ENCODE peak calls at places on chromosomes 13 and 19, in ten cellular contexts. One of them, this sample, is unnamed.

GRCh38 chr13:50732712-50733111 is 110.8 kb downstream of the DLEU7 start:
- DNase-seq in endothelial cell of umbilical vein: peak; percentile 18
- DNase-seq in OCI-LY7: no peak
- DNase-seq in IMR-90: peak; percentile 19
- DNase-seq in GM23338: no peak
- DNase-seq in GM23248: peak; percentile 89
- DNase-seq in K562: no peak
- DNase-seq in fibroblast of lung: peak; percentile 29
- DNase-seq in astrocyte: no peak
- DNase-seq in HCT116: no peak
- DNase-seq in this sample: peak; percentile 50

GRCh38 chr19:3798137-3798536 is 12.0 kb upstream of the MATK start:
- DNase-seq in endothelial cell of umbilical vein: no peak
- DNase-seq in OCI-LY7: no peak
- DNase-seq in IMR-90: no peak
- DNase-seq in GM23338: no peak
- DNase-seq in GM23248: no peak
- DNase-seq in K562: no peak
- DNase-seq in fibroblast of lung: no peak
- DNase-seq in astrocyte: no peak
- DNase-seq in HCT116: no peak
- DNase-seq in this sample: no peak

GRCh38 chr19:47494729-47495128 is 10.7 kb upstream of the KPTN start:
- DNase-seq in endothelial cell of umbilical vein: no peak
- DNase-seq in OCI-LY7: no peak
- DNase-seq in IMR-90: no peak
- DNase-seq in GM23338: no peak
- DNase-seq in GM23248: no peak
- DNase-seq in K562: no peak
- DNase-seq in fibroblast of lung: no peak
- DNase-seq in astrocyte: no peak
- DNase-seq in HCT116: no peak
- DNase-seq in this sample: no peak

GRCh38 chr13:83221813-83222241 is 660.4 kb downstream of the SLITRK1 start:
- DNase-seq in endothelial cell of umbilical vein: no peak
- DNase-seq in OCI-LY7: no peak
- DNase-seq in IMR-90: peak; percentile 86
- DNase-seq in GM23338: no peak
- DNase-seq in GM23248: peak; percentile 88
- DNase-seq in K562: no peak
- DNase-seq in fibroblast of lung: peak; percentile 91
- DNase-seq in astrocyte: peak; percentile 92
- DNase-seq in HCT116: no peak
- DNase-seq in this sample: no peak

GRCh38 chr13:27053902-27054595 is 117.6 kb downstream of the USP12 start:
- DNase-seq in endothelial cell of umbilical vein: peak; percentile 18
- DNase-seq in OCI-LY7: no peak
- DNase-seq in IMR-90: peak; percentile 88
- DNase-seq in GM23338: no peak
- DNase-seq in GM23248: peak; percentile 94
- DNase-seq in K562: no peak
- DNase-seq in fibroblast of lung: peak; percentile 90
- DNase-seq in astrocyte: peak; percentile 86
- DNase-seq in HCT116: peak; percentile 41
- DNase-seq in this sample: peak; percentile 70

GRCh38 chr19:368624-369020 is 24.0 kb upstream of the MIER2 start:
- DNase-seq in endothelial cell of umbilical vein: no peak
- DNase-seq in OCI-LY7: no peak
- DNase-seq in IMR-90: no peak
- DNase-seq in GM23338: no peak
- DNase-seq in GM23248: no peak
- DNase-seq in K562: no peak
- DNase-seq in fibroblast of lung: no peak
- DNase-seq in astrocyte: no peak
- DNase-seq in HCT116: no peak
- DNase-seq in this sample: no peak

GRCh38 chr13:22648325-22648758 is 532.4 kb upstream of the SGCG start:
- DNase-seq in endothelial cell of umbilical vein: no peak
- DNase-seq in OCI-LY7: no peak
- DNase-seq in IMR-90: no peak
- DNase-seq in GM23338: peak; percentile 43
- DNase-seq in GM23248: no peak
- DNase-seq in K562: no peak
- DNase-seq in fibroblast of lung: no peak
- DNase-seq in astrocyte: no peak
- DNase-seq in HCT116: no peak
- DNase-seq in this sample: no peak

GRCh38 chr19:52741951-52742485 is 7.2 kb upstream of the ZNF611 start:
- DNase-seq in endothelial cell of umbilical vein: no peak
- DNase-seq in OCI-LY7: no peak
- DNase-seq in IMR-90: no peak
- DNase-seq in GM23338: no peak
- DNase-seq in GM23248: no peak
- DNase-seq in K562: no peak
- DNase-seq in fibroblast of lung: no peak
- DNase-seq in astrocyte: no peak
- DNase-seq in HCT116: no peak
- DNase-seq in this sample: no peak

GRCh38 chr13:40588101-40588500 is 78.3 kb downstream of the FOXO1 start:
- DNase-seq in endothelial cell of umbilical vein: no peak
- DNase-seq in OCI-LY7: no peak
- DNase-seq in IMR-90: no peak
- DNase-seq in GM23338: no peak
- DNase-seq in GM23248: no peak
- DNase-seq in K562: no peak
- DNase-seq in fibroblast of lung: no peak
- DNase-seq in astrocyte: no peak
- DNase-seq in HCT116: no peak
- DNase-seq in this sample: no peak

GRCh38 chr13:21048901-21049655 is 12.3 kb downstream of the LATS2 start:
- DNase-seq in endothelial cell of umbilical vein: no peak
- DNase-seq in OCI-LY7: no peak
- DNase-seq in IMR-90: no peak
- DNase-seq in GM23338: peak; percentile 85
- DNase-seq in GM23248: no peak
- DNase-seq in K562: no peak
- DNase-seq in fibroblast of lung: no peak
- DNase-seq in astrocyte: no peak
- DNase-seq in HCT116: no peak
- DNase-seq in this sample: no peak

GRCh38 chr19:41276231-41276630 is 12.1 kb downstream of the HNRNPUL1 start:
- DNase-seq in endothelial cell of umbilical vein: no peak
- DNase-seq in OCI-LY7: no peak
- DNase-seq in IMR-90: peak; percentile 35
- DNase-seq in GM23338: no peak
- DNase-seq in GM23248: peak; percentile 20
- DNase-seq in K562: no peak
- DNase-seq in fibroblast of lung: no peak
- DNase-seq in astrocyte: no peak
- DNase-seq in HCT116: no peak
- DNase-seq in this sample: no peak

GRCh38 chr13:46339035-46339666 is 47.9 kb downstream of the RUBCNL start:
- DNase-seq in endothelial cell of umbilical vein: no peak
- DNase-seq in OCI-LY7: no peak
- DNase-seq in IMR-90: peak; percentile 12
- DNase-seq in GM23338: no peak
- DNase-seq in GM23248: peak; percentile 68
- DNase-seq in K562: no peak
- DNase-seq in fibroblast of lung: peak; percentile 91
- DNase-seq in astrocyte: peak; percentile 87
- DNase-seq in HCT116: no peak
- DNase-seq in this sample: no peak

DNA sequence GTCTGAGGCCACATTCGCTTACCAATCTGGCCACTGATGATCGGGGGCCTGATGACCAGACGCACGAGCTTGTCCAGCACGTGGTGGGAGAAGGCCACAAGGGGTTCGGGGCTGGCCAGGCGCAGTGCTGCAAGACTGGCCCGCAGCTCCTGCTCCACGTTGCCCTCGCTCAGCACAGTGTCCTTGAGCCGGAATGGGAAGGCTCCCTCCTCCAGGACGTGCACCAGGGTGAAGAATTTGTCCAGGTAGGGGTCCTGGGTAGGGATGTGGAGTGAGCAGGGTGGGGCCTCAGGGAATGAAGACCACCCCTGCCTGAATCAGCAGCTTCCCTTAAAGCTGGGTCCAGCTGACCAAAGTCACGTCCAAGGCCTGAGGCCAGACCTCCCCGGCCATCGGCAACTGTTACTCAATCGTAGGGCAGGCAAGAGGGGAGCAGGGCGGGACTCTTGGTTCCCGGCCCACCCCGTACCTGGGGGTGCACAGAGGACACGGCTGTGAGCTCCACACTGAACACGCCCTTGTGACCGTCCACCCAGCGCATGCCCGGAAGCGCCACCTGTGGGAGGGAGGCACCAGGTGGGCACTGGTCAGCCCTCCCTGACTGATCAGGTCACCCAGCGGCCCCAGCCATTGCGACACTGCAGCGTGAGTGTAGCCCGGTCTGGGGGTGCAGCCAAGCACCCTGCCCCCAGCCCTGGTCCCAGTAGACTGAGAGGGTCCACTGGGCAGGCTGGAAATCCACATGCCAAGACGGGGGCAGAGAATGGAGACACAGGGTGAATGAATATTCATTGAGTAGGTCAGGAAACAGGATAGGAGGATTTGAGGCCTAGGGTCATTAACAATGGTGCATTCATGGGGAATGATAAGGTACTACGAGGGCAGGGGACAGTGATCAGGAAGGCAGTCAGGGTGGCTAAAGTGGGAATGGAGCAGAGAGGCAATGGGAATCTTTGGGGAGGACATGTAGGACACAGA is 2.8 kb upstream of the ANGPTL8 start:
- DNase-seq in endothelial cell of umbilical vein: no peak
- DNase-seq in OCI-LY7: no peak
- DNase-seq in IMR-90: no peak
- DNase-seq in GM23338: no peak
- DNase-seq in GM23248: no peak
- DNase-seq in K562: no peak
- DNase-seq in fibroblast of lung: no peak
- DNase-seq in astrocyte: no peak
- DNase-seq in HCT116: no peak
- DNase-seq in this sample: no peak
- H3K36me3 ChIP-seq in endothelial cell of umbilical vein: peaks cover 59% of the 10 kb centered on the region
- H3K36me3 ChIP-seq in OCI-LY7: peaks cover 12% of the 10 kb centered on the region
- H3K36me3 ChIP-seq in IMR-90: peaks cover 39% of the 10 kb centered on the region
- H3K36me3 ChIP-seq in GM23338: no peaks in the 10 kb centered on the region
- H3K36me3 ChIP-seq in GM23248: no peaks in the 10 kb centered on the region
- H3K36me3 ChIP-seq in K562: peaks cover 3% of the 10 kb centered on the region
- H3K36me3 ChIP-seq in fibroblast of lung: no peaks in the 10 kb centered on the region
- H3K36me3 ChIP-seq in astrocyte: no peaks in the 10 kb centered on the region
- H3K36me3 ChIP-seq in HCT116: peaks cover 3% of the 10 kb centered on the region
- H3K36me3 ChIP-seq in this sample: peaks cover 68% of the 10 kb centered on the region

DNA sequence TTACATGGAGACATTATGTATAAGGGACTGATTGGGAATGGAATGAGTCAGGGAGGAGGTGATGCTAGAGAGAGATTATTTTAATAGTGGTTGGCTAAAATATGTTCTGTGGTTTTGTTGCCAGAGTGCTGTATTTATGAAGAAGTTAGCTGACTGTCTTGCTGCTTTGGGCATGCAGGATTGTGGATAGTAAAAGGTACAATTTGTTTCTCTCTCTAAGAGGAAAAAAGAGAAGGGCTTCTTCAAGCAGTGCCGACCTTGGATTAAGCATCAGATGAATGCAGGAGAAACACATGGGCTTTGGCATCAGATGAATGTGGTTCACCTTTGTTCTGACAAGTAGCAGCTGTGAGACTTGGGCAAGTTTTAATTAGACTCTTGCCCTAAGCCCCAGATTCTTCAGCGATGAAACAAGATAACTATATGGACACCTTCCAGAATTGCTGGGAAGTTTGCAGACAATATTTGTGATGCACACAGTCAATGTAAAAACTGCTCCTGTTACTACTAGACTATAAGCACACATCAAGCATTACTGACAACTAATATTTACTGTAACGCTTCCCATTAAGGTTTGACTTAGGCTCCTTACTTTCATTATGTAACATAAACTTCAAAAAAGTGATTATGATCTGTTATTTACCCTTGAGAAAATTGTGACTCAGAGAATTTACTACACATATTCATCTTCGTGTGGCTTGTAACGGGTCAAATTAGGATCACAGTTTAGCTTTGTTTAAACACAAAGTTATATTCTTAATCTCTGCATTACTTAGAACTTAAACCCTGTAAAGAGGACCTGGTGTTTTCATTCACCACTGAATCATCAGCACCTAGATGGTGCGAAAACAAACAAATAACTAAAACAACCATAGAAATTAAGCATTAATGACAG is 824.0 kb downstream of the PCDH9 start:
- DNase-seq in endothelial cell of umbilical vein: no peak
- DNase-seq in OCI-LY7: no peak
- DNase-seq in IMR-90: peak; percentile 65
- DNase-seq in GM23338: no peak
- DNase-seq in GM23248: no peak
- DNase-seq in K562: no peak
- DNase-seq in fibroblast of lung: peak; percentile 93
- DNase-seq in astrocyte: peak; percentile 93
- DNase-seq in HCT116: no peak
- DNase-seq in this sample: peak; percentile 62
- H3K4me2 ChIP-seq in endothelial cell of umbilical vein: no peak overlapping the region
- H3K4me2 ChIP-seq in OCI-LY7: no peak overlapping the region
- H3K4me2 ChIP-seq in IMR-90: peak overlapping the region; percentile 59
- H3K4me2 ChIP-seq in GM23338: no peak overlapping the region
- H3K4me2 ChIP-seq in GM23248: no peak overlapping the region
- H3K4me2 ChIP-seq in K562: no peak overlapping the region
- H3K4me2 ChIP-seq in fibroblast of lung: no peak overlapping the region
- H3K4me2 ChIP-seq in astrocyte: peak overlapping the region; percentile 67
- H3K4me2 ChIP-seq in HCT116: no peak overlapping the region
- H3K4me2 ChIP-seq in this sample: peak overlapping the region; percentile 24

GRCh38 chr13:33524086-33524485 is 238.5 kb upstream of the STARD13 start:
- DNase-seq in endothelial cell of umbilical vein: peak; percentile 65
- DNase-seq in OCI-LY7: no peak
- DNase-seq in IMR-90: peak; percentile 92
- DNase-seq in GM23338: no peak
- DNase-seq in GM23248: peak; percentile 82
- DNase-seq in K562: no peak
- DNase-seq in fibroblast of lung: peak; percentile 92
- DNase-seq in astrocyte: peak; percentile 90
- DNase-seq in HCT116: no peak
- DNase-seq in this sample: peak; percentile 41
- H3K36me3 ChIP-seq in endothelial cell of umbilical vein: no peaks in the 10 kb centered on the region
- H3K36me3 ChIP-seq in OCI-LY7: no peaks in the 10 kb centered on the region
- H3K36me3 ChIP-seq in IMR-90: no peaks in the 10 kb centered on the region
- H3K36me3 ChIP-seq in GM23338: no peaks in the 10 kb centered on the region
- H3K36me3 ChIP-seq in GM23248: no peaks in the 10 kb centered on the region
- H3K36me3 ChIP-seq in K562: no peaks in the 10 kb centered on the region
- H3K36me3 ChIP-seq in fibroblast of lung: no peaks in the 10 kb centered on the region
- H3K36me3 ChIP-seq in astrocyte: no peaks in the 10 kb centered on the region
- H3K36me3 ChIP-seq in HCT116: no peaks in the 10 kb centered on the region
- H3K36me3 ChIP-seq in this sample: no peaks in the 10 kb centered on the region

DNA sequence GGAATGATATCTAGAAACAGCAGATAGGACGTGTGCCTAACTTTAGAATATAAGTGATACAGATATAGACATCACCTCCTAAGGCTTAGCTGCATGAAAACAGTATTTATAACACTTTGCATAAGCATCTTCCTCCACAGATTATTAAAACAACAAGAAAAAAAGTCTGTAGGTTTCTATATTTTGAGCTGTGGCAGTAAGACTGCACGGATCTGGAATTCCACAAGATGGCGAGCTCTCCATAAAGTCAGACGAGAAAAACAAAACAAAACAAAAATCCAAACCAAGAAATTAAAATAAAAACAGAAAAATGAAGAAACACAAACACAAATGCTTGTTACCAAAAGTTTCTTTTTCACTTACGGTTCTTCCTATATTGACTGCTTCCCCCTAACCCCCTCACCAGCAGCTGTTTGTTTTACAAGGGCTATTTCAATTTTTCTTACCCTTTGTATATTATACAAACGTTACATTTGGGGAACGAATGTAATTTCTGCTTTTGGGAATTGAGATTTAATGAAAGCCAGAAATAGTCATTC is 285.8 kb downstream of the MYO16 start:
- DNase-seq in endothelial cell of umbilical vein: peak; percentile 77
- DNase-seq in OCI-LY7: no peak
- DNase-seq in IMR-90: peak; percentile 50
- DNase-seq in GM23338: peak; percentile 39
- DNase-seq in GM23248: peak; percentile 68
- DNase-seq in K562: peak; percentile 8
- DNase-seq in fibroblast of lung: peak; percentile 35
- DNase-seq in astrocyte: peak; percentile 22
- DNase-seq in HCT116: no peak
- DNase-seq in this sample: peak; percentile 62
- H3K4me2 ChIP-seq in endothelial cell of umbilical vein: peak overlapping the region; percentile 86
- H3K4me2 ChIP-seq in OCI-LY7: no peak overlapping the region
- H3K4me2 ChIP-seq in IMR-90: peak overlapping the region; percentile 67
- H3K4me2 ChIP-seq in GM23338: no peak overlapping the region
- H3K4me2 ChIP-seq in GM23248: peak overlapping the region; percentile 92
- H3K4me2 ChIP-seq in K562: no peak overlapping the region
- H3K4me2 ChIP-seq in fibroblast of lung: peak overlapping the region; percentile 60
- H3K4me2 ChIP-seq in astrocyte: peak overlapping the region; percentile 77
- H3K4me2 ChIP-seq in HCT116: peak overlapping the region; percentile 70
- H3K4me2 ChIP-seq in this sample: no peak overlapping the region